ENCODE peak calls at places on chromosomes 6 and 20, in six cellular contexts. One of them, this sample, is unnamed. For H3K27me3, the result is how much of the 10 kb centered on the place peaks cover.

GRCh38 chr20:36974660-36975059 is 23.2 kb upstream of the SAMHD1 start:
- DNase-seq in GM23248: no peak
- DNase-seq in keratinocyte: no peak
- DNase-seq in colonic mucosa: no peak
- DNase-seq in Panc1: no peak
- DNase-seq in small intestine: no peak
- DNase-seq in this sample: no peak

GRCh38 chr20:38601216-38602184 is at the start of gene ARHGAP40:
- DNase-seq in GM23248: peak
- DNase-seq in keratinocyte: no peak
- DNase-seq in colonic mucosa: no peak
- DNase-seq in Panc1: no peak
- DNase-seq in small intestine: peak
- DNase-seq in this sample: no peak

GRCh38 chr20:11850901-11851300 is 66.8 kb upstream of the BTBD3 start:
- DNase-seq in GM23248: peak
- DNase-seq in keratinocyte: peak
- DNase-seq in colonic mucosa: no peak
- DNase-seq in Panc1: no peak
- DNase-seq in small intestine: no peak
- DNase-seq in this sample: no peak

GRCh38 chr6:110329729-110330436 is 28.3 kb downstream of the METTL24 start:
- DNase-seq in GM23248: peak
- DNase-seq in keratinocyte: no peak
- DNase-seq in colonic mucosa: peak
- DNase-seq in Panc1: no peak
- DNase-seq in small intestine: peak
- DNase-seq in this sample: no peak

GRCh38 chr6:138526822-138527235 is 27.5 kb upstream of the NHSL1 start:
- DNase-seq in GM23248: no peak
- DNase-seq in keratinocyte: no peak
- DNase-seq in colonic mucosa: no peak
- DNase-seq in Panc1: no peak
- DNase-seq in small intestine: no peak
- DNase-seq in this sample: no peak

GRCh38 chr20:59177266-59178250 is 13.9 kb downstream of the ZNF831 start:
- DNase-seq in GM23248: no peak
- DNase-seq in keratinocyte: no peak
- DNase-seq in colonic mucosa: peak
- DNase-seq in Panc1: no peak
- DNase-seq in small intestine: peak
- DNase-seq in this sample: peak

GRCh38 chr6:29777319-29777718 is 50.3 kb upstream of the HLA-G start:
- DNase-seq in GM23248: no peak
- DNase-seq in keratinocyte: no peak
- DNase-seq in colonic mucosa: no peak
- DNase-seq in Panc1: no peak
- DNase-seq in small intestine: no peak
- DNase-seq in this sample: no peak

GRCh38 chr6:83307849-83308248 is 114.7 kb downstream of the RWDD2A start:
- DNase-seq in GM23248: no peak
- DNase-seq in keratinocyte: no peak
- DNase-seq in colonic mucosa: no peak
- DNase-seq in Panc1: no peak
- DNase-seq in small intestine: no peak
- DNase-seq in this sample: no peak

GRCh38 chr6:133610271-133610840 is 278.6 kb upstream of the TCF21 start:
- DNase-seq in GM23248: peak
- DNase-seq in keratinocyte: no peak
- DNase-seq in colonic mucosa: no peak
- DNase-seq in Panc1: no peak
- DNase-seq in small intestine: no peak
- DNase-seq in this sample: no peak

GRCh38 chr20:62627901-62628612 is 14.2 kb upstream of the SLCO4A1 start:
- DNase-seq in GM23248: peak
- DNase-seq in keratinocyte: no peak
- DNase-seq in colonic mucosa: no peak
- DNase-seq in Panc1: no peak
- DNase-seq in small intestine: no peak
- DNase-seq in this sample: no peak

GRCh38 chr20:13610205-13610604 is 28.5 kb downstream of the TASP1 start:
- DNase-seq in GM23248: no peak
- DNase-seq in keratinocyte: no peak
- DNase-seq in colonic mucosa: no peak
- DNase-seq in Panc1: no peak
- DNase-seq in small intestine: no peak
- DNase-seq in this sample: peak

GRCh38 chr20:8780926-8781325 is 288.0 kb upstream of the PLCB4 start:
- DNase-seq in GM23248: no peak
- DNase-seq in keratinocyte: no peak
- DNase-seq in colonic mucosa: no peak
- DNase-seq in Panc1: no peak
- DNase-seq in small intestine: no peak
- DNase-seq in this sample: no peak

GRCh38 chr20:17610566-17611289 is 40.9 kb downstream of the DSTN start:
- DNase-seq in GM23248: no peak
- DNase-seq in keratinocyte: no peak
- DNase-seq in colonic mucosa: peak
- DNase-seq in Panc1: no peak
- DNase-seq in small intestine: peak
- DNase-seq in this sample: no peak

GRCh38 chr6:116398366-116399005 is 27.7 kb downstream of the DSE start:
- DNase-seq in GM23248: peak
- DNase-seq in keratinocyte: no peak
- DNase-seq in colonic mucosa: no peak
- DNase-seq in Panc1: no peak
- DNase-seq in small intestine: no peak
- DNase-seq in this sample: no peak

GRCh38 chr6:2909718-2910117 is 6.6 kb upstream of the SERPINB9 start:
- DNase-seq in GM23248: peak
- DNase-seq in keratinocyte: no peak
- DNase-seq in colonic mucosa: no peak
- DNase-seq in Panc1: no peak
- DNase-seq in small intestine: no peak
- DNase-seq in this sample: no peak

GRCh38 chr20:41418739-41419293 is 52.2 kb upstream of the EMILIN3 start:
- DNase-seq in GM23248: no peak
- DNase-seq in keratinocyte: no peak
- DNase-seq in colonic mucosa: no peak
- DNase-seq in Panc1: no peak
- DNase-seq in small intestine: no peak
- DNase-seq in this sample: no peak

GRCh38 chr20:4897600-4897999 is 103.7 kb downstream of the SLC23A2 start:
- DNase-seq in GM23248: no peak
- DNase-seq in keratinocyte: no peak
- DNase-seq in colonic mucosa: no peak
- DNase-seq in Panc1: no peak
- DNase-seq in small intestine: no peak
- DNase-seq in this sample: no peak

GRCh38 chr20:57092112-57092899 is 174.1 kb downstream of the BMP7 start:
- DNase-seq in GM23248: peak
- DNase-seq in keratinocyte: no peak
- DNase-seq in colonic mucosa: peak
- DNase-seq in Panc1: no peak
- DNase-seq in small intestine: peak
- DNase-seq in this sample: peak

GRCh38 chr6:106163446-106163965 is 77.4 kb downstream of the PRDM1 start:
- DNase-seq in GM23248: peak
- DNase-seq in keratinocyte: no peak
- DNase-seq in colonic mucosa: peak
- DNase-seq in Panc1: no peak
- DNase-seq in small intestine: no peak
- DNase-seq in this sample: peak

GRCh38 chr6:125918681-125919566 is 37.6 kb upstream of the HINT3 start:
- DNase-seq in GM23248: peak
- DNase-seq in keratinocyte: no peak
- DNase-seq in colonic mucosa: peak
- DNase-seq in Panc1: no peak
- DNase-seq in small intestine: peak
- DNase-seq in this sample: peak

GRCh38 chr6:40426341-40427066 is 160.7 kb downstream of the LRFN2 start:
- DNase-seq in GM23248: peak
- DNase-seq in keratinocyte: no peak
- DNase-seq in colonic mucosa: no peak
- DNase-seq in Panc1: no peak
- DNase-seq in small intestine: no peak
- DNase-seq in this sample: no peak

GRCh38 chr20:22455259-22455658 is 129.1 kb downstream of the FOXA2 start:
- DNase-seq in GM23248: no peak
- DNase-seq in keratinocyte: no peak
- DNase-seq in colonic mucosa: no peak
- DNase-seq in Panc1: no peak
- DNase-seq in small intestine: no peak
- DNase-seq in this sample: no peak

GRCh38 chr20:22459754-22460153 is 124.6 kb downstream of the FOXA2 start:
- DNase-seq in GM23248: no peak
- DNase-seq in keratinocyte: no peak
- DNase-seq in colonic mucosa: no peak
- DNase-seq in Panc1: no peak
- DNase-seq in small intestine: no peak
- DNase-seq in this sample: no peak

GRCh38 chr20:22453244-22454080 is 130.9 kb downstream of the FOXA2 start:
- DNase-seq in GM23248: peak
- DNase-seq in keratinocyte: no peak
- DNase-seq in colonic mucosa: peak
- DNase-seq in Panc1: no peak
- DNase-seq in small intestine: peak
- DNase-seq in this sample: no peak

GRCh38 chr20:22452442-22453011 is 131.8 kb downstream of the FOXA2 start:
- DNase-seq in GM23248: no peak
- DNase-seq in keratinocyte: no peak
- DNase-seq in colonic mucosa: no peak
- DNase-seq in Panc1: no peak
- DNase-seq in small intestine: peak
- DNase-seq in this sample: no peak

GRCh38 chr20:22456109-22456508 is 128.3 kb downstream of the FOXA2 start:
- DNase-seq in GM23248: no peak
- DNase-seq in keratinocyte: no peak
- DNase-seq in colonic mucosa: no peak
- DNase-seq in Panc1: no peak
- DNase-seq in small intestine: no peak
- DNase-seq in this sample: no peak
- H3K27me3 ChIP-seq in GM23248: under half
- H3K27me3 ChIP-seq in keratinocyte: under half
- H3K27me3 ChIP-seq in colonic mucosa: under half
- H3K27me3 ChIP-seq in Panc1: under half
- H3K27me3 ChIP-seq in small intestine: under half
- H3K27me3 ChIP-seq in this sample: under half

GRCh38 chr20:2691127-2691526 is 1.5 kb upstream of the EBF4 start:
- DNase-seq in GM23248: no peak
- DNase-seq in keratinocyte: no peak
- DNase-seq in colonic mucosa: no peak
- DNase-seq in Panc1: no peak
- DNase-seq in small intestine: no peak
- DNase-seq in this sample: no peak
- H3K27me3 ChIP-seq in GM23248: under half
- H3K27me3 ChIP-seq in keratinocyte: half or more
- H3K27me3 ChIP-seq in colonic mucosa: under half
- H3K27me3 ChIP-seq in Panc1: under half
- H3K27me3 ChIP-seq in small intestine: under half
- H3K27me3 ChIP-seq in this sample: under half

DNA sequence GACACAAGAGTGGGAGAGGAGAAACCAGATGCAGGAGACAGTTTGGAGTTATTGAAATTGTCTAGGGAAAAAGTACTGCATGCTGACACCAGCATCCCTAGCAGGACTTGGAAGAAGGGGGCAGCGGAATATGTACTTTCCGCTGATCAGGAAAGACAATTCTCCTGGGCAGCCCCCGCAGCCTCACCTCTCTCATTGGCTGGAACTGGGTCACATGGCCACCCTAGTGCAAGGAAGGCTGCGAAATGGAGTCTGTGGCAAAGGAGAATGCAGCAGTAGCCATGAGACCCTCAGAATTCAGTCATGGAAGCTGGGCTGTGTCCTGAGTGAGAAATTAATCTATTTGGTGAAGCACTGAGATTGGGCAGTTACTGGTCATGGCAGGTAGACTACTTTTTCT is 131.3 kb downstream of the CLIC5 start:
- DNase-seq in GM23248: no peak
- DNase-seq in keratinocyte: no peak
- DNase-seq in colonic mucosa: no peak
- DNase-seq in Panc1: no peak
- DNase-seq in small intestine: no peak
- DNase-seq in this sample: no peak
- H3K27me3 ChIP-seq in GM23248: under half
- H3K27me3 ChIP-seq in keratinocyte: under half
- H3K27me3 ChIP-seq in colonic mucosa: under half
- H3K27me3 ChIP-seq in Panc1: under half
- H3K27me3 ChIP-seq in small intestine: under half
- H3K27me3 ChIP-seq in this sample: under half

GRCh38 chr6:41558033-41558807 is 12.0 kb downstream of the FOXP4 start:
- DNase-seq in GM23248: peak
- DNase-seq in keratinocyte: no peak
- DNase-seq in colonic mucosa: no peak
- DNase-seq in Panc1: no peak
- DNase-seq in small intestine: peak
- DNase-seq in this sample: no peak
- H3K27me3 ChIP-seq in GM23248: under half
- H3K27me3 ChIP-seq in keratinocyte: under half
- H3K27me3 ChIP-seq in colonic mucosa: under half
- H3K27me3 ChIP-seq in Panc1: under half
- H3K27me3 ChIP-seq in small intestine: under half
- H3K27me3 ChIP-seq in this sample: under half

GRCh38 chr6:39047434-39048327 is 900 bp upstream of the GLP1R start:
- DNase-seq in GM23248: no peak
- DNase-seq in keratinocyte: no peak
- DNase-seq in colonic mucosa: no peak
- DNase-seq in Panc1: no peak
- DNase-seq in small intestine: no peak
- DNase-seq in this sample: no peak

GRCh38 chr6:39041072-39041471 is 7.5 kb upstream of the GLP1R start:
- DNase-seq in GM23248: no peak
- DNase-seq in keratinocyte: no peak
- DNase-seq in colonic mucosa: no peak
- DNase-seq in Panc1: no peak
- DNase-seq in small intestine: no peak
- DNase-seq in this sample: no peak

GRCh38 chr6:39040080-39040673 is 8.4 kb upstream of the GLP1R start:
- DNase-seq in GM23248: no peak
- DNase-seq in keratinocyte: no peak
- DNase-seq in colonic mucosa: no peak
- DNase-seq in Panc1: no peak
- DNase-seq in small intestine: no peak
- DNase-seq in this sample: no peak

GRCh38 chr6:39043776-39044175 is 4.8 kb upstream of the GLP1R start:
- DNase-seq in GM23248: no peak
- DNase-seq in keratinocyte: no peak
- DNase-seq in colonic mucosa: no peak
- DNase-seq in Panc1: no peak
- DNase-seq in small intestine: no peak
- DNase-seq in this sample: no peak

DNA sequence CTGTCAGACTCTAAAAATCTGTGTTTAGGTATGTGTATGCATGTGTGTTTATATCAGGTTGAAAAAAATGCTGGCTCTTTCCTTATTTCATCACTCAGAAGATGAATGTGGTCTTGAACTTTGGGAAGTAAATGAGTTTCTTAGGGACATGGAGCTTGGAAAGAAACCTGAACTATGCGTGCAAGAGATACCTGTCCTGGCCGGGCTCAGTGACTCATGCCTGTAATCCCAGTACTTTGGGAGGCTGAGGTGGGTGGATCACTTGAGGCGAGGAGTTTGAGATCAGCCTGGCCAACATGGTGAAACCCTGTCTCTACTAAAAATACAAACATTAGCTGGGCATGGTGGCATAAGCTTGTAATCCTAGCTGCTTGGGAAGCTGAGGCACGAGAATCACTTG is 4.4 kb upstream of the GLP1R start:
- DNase-seq in GM23248: no peak
- DNase-seq in keratinocyte: no peak
- DNase-seq in colonic mucosa: no peak
- DNase-seq in Panc1: no peak
- DNase-seq in small intestine: no peak
- DNase-seq in this sample: no peak
- H3K27me3 ChIP-seq in GM23248: under half
- H3K27me3 ChIP-seq in keratinocyte: under half
- H3K27me3 ChIP-seq in colonic mucosa: under half
- H3K27me3 ChIP-seq in Panc1: under half
- H3K27me3 ChIP-seq in small intestine: under half
- H3K27me3 ChIP-seq in this sample: under half